ENCODE peak calls at places on chromosomes 7 and 10, in five cellular contexts. M is left ventricle myocardium inferior, A is PC-3, H is cardiac muscle cell, F is pancreas. V is an unnamed sample. For H3K4me1 and H3K27me3, the result is how much of the 10 kb centered on the place peaks cover.

GRCh38 chr7:97004931-97005763 is at the start of gene DLX6:
- DNase-seq in F (no peak), A (no peak), H (peak), M (no peak), V (no peak)

GRCh38 chr10:5631936-5632335 is 34.5 kb downstream of the ASB13 start:
- DNase-seq in F (peak), M (no peak), H (no peak), A (no peak), V (no peak)

GRCh38 chr7:1537631-1538412 is 7.3 kb downstream of the MAFK start:
- DNase-seq in M (peak), F (peak), H (peak), A (peak), V (no peak)

GRCh38 chr10:93488956-93489528 is 6.9 kb upstream of the MYOF start:
- DNase-seq in F (no peak), A (no peak), M (no peak), H (no peak), V (no peak)

GRCh38 chr7:47428052-47428779 is 153.7 kb downstream of the TNS3 start:
- DNase-seq in A (no peak), H (no peak), F (no peak), M (no peak), V (no peak)

GRCh38 chr10:7421519-7421918 is 10.7 kb upstream of the SFMBT2 start:
- DNase-seq in A (peak), F (no peak), H (no peak), M (no peak), V (no peak)

GRCh38 chr10:62076872-62077271 is 175.4 kb downstream of the ARID5B start:
- DNase-seq in F (no peak), M (no peak), H (no peak), A (peak), V (no peak)

GRCh38 chr10:17657116-17657500 is 13.2 kb downstream of the STAM start:
- DNase-seq in F (no peak), H (no peak), A (no peak), M (no peak), V (no peak)

GRCh38 chr10:86759073-86759672 is 2.8 kb downstream of the BMPR1A start:
- DNase-seq in H (no peak), F (no peak), A (no peak), M (no peak), V (no peak)

GRCh38 chr7:11343818-11344413 is 370.2 kb downstream of the PHF14 start:
- DNase-seq in A (peak), M (no peak), F (no peak), H (peak), V (no peak)

GRCh38 chr7:93948106-93948505 is 26.6 kb downstream of the GNG11 start:
- DNase-seq in H (no peak), M (no peak), A (no peak), F (no peak), V (no peak)

GRCh38 chr10:121848082-121848481 is 79.7 kb downstream of the ATE1 start:
- DNase-seq in F (no peak), H (no peak), A (no peak), M (no peak), V (no peak)

DNA sequence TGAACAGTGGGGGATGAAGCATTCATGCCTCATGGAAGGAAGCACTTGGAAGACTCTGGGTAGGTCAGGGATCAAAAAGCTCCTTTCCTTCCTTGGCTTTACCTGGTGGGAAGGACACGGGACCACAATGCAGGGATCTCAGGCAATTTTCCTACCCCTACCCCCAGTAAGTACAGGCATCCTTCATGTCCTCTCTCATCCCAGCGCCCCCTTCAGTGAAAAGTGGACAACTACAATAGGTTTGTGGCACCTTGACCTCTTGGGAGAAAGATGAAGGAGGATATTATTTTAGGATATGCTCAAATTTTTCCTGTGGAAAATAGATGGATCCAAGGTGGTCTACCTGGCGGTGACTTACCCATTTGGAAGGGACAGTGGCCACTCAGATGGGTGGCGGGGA is 16.5 kb downstream of the AFAP1L2 start:
- DNase-seq in M (no peak), A (no peak), H (no peak), F (no peak), V (no peak)
- H3K4me1 ChIP-seq in M (under half), A (under half), H (under half), F (under half), V (under half)

GRCh38 chr10:132763545-132763944 is 22.4 kb downstream of the NKX6-2 start:
- DNase-seq in A (no peak), M (no peak), H (no peak), F (no peak), V (no peak)

GRCh38 chr10:132762267-132762666 is 23.7 kb downstream of the NKX6-2 start:
- DNase-seq in A (no peak), F (no peak), H (no peak), M (no peak), V (no peak)

GRCh38 chr10:132765435-132765834 is 20.5 kb downstream of the NKX6-2 start:
- DNase-seq in M (no peak), F (no peak), H (no peak), A (no peak), V (no peak)

GRCh38 chr10:132766291-132766690 is 19.7 kb downstream of the NKX6-2 start:
- DNase-seq in H (no peak), M (no peak), A (no peak), F (no peak), V (no peak)

GRCh38 chr10:132764108-132764507 is 21.8 kb downstream of the NKX6-2 start:
- DNase-seq in F (no peak), H (no peak), A (peak), M (no peak), V (no peak)
- H3K27ac ChIP-seq in F (no peak), H (no peak), A (no peak), M (no peak), V (no peak)

GRCh38 chr7:155464183-155464582 is 6.3 kb downstream of the EN2 start:
- DNase-seq in H (no peak), M (no peak), F (no peak), A (no peak), V (no peak)

GRCh38 chr7:155461631-155462030 is 3.7 kb downstream of the EN2 start:
- DNase-seq in A (no peak), F (no peak), H (no peak), M (no peak), V (no peak)

GRCh38 chr7:155463114-155463811 is 5.3 kb downstream of the EN2 start:
- DNase-seq in F (no peak), H (no peak), A (no peak), M (no peak), V (no peak)

GRCh38 chr7:155460926-155461613 is 3.1 kb downstream of the EN2 start:
- DNase-seq in H (no peak), F (no peak), M (no peak), A (no peak), V (no peak)

GRCh38 chr7:155462163-155462735 is 4.3 kb downstream of the EN2 start:
- DNase-seq in H (no peak), M (no peak), A (no peak), F (no peak), V (no peak)
- H3K27me3 ChIP-seq in H (half or more), M (half or more), A (under half), F (under half), V (half or more)

GRCh38 chr7:104931181-104931781 is 82.7 kb upstream of the KMT2E start:
- DNase-seq in H (peak), A (no peak), M (no peak), F (peak), V (no peak)
- H3K4me1 ChIP-seq in H (under half), A (under half), M (under half), F (under half), V (under half)

GRCh38 chr10:102780246-102780645 is 36.5 kb downstream of the WBP1L start:
- DNase-seq in M (no peak), A (peak), H (no peak), F (no peak), V (no peak)
- H3K27ac ChIP-seq in M (peak), A (peak), H (no peak), F (no peak), V (no peak)